ENCODE peak calls at places on chromosome X, in five cellular contexts. B is transverse colon, W is adrenal gland, Y is heart left ventricle, Z is lower leg skin. K is an unnamed sample.

GRCh38 chrX:55787063-55787462 is 69.5 kb downstream of the RRAGB start:
- DNase-seq in B (no peak), W (no peak), Y (no peak), Z (no peak), K (no peak)

GRCh38 chrX:86121916-86122315 is 26.3 kb upstream of the DACH2 start:
- DNase-seq in B (no peak), W (no peak), Y (no peak), Z (no peak), K (no peak)

GRCh38 chrX:83966347-83966746 is 105.4 kb downstream of the CYLC1 start:
- DNase-seq in B (no peak), W (no peak), Y (no peak), Z (no peak), K (no peak)

GRCh38 chrX:38061335-38061734 is 55.0 kb downstream of the SYTL5 start:
- DNase-seq in B (no peak), W (no peak), Y (no peak), Z (no peak), K (no peak)

GRCh38 chrX:50812995-50813842 is 775 bp downstream of the SHROOM4 start:
- DNase-seq in B (peak), W (peak), Y (peak), Z (peak), K (peak)

GRCh38 chrX:146602246-146602645 is 207.3 kb upstream of the CXorf51B start:
- DNase-seq in B (no peak), W (no peak), Y (no peak), Z (no peak), K (no peak)

GRCh38 chrX:129737921-129738320 is 858 bp upstream of the XPNPEP2 start:
- DNase-seq in B (no peak), W (no peak), Y (no peak), Z (no peak), K (no peak)

GRCh38 chrX:43840265-43840664 is 42.0 kb downstream of the MAOB start:
- DNase-seq in B (no peak), W (no peak), Y (no peak), Z (no peak), K (no peak)

GRCh38 chrX:139692908-139693307 is 15.1 kb downstream of the MCF2 start:
- DNase-seq in B (no peak), W (no peak), Y (no peak), Z (no peak), K (no peak)

GRCh38 chrX:10173331-10173900 is 16.6 kb downstream of the CLCN4 start:
- DNase-seq in B (no peak), W (no peak), Y (no peak), Z (peak), K (peak)

GRCh38 chrX:112356031-112356430 is 273.5 kb upstream of the TRPC5 start:
- DNase-seq in B (no peak), W (no peak), Y (no peak), Z (no peak), K (no peak)

GRCh38 chrX:151825927-151826471 is 86.7 kb upstream of the MAGEA4 start:
- DNase-seq in B (no peak), W (no peak), Y (no peak), Z (peak), K (no peak)

GRCh38 chrX:129842510-129843208 is 1.0 kb downstream of the ZDHHC9 start:
- DNase-seq in B (peak), W (peak), Y (no peak), Z (peak), K (no peak)

GRCh38 chrX:37491686-37492085 is 79.8 kb upstream of the LANCL3 start:
- DNase-seq in B (no peak), W (no peak), Y (no peak), Z (no peak), K (no peak)

GRCh38 chrX:40176256-40176978 is 78.7 kb upstream of the BCOR start:
- DNase-seq in B (peak), W (peak), Y (peak), Z (no peak), K (peak)

GRCh38 chrX:74865725-74866124 is 59.5 kb downstream of the NEXMIF start:
- DNase-seq in B (no peak), W (no peak), Y (no peak), Z (no peak), K (no peak)

GRCh38 chrX:3950373-3950772 is 236.9 kb upstream of the PRKX start:
- DNase-seq in B (no peak), W (no peak), Y (no peak), Z (no peak), K (no peak)

GRCh38 chrX:53939127-53939526 is 105.1 kb downstream of the PHF8 start:
- DNase-seq in B (no peak), W (no peak), Y (no peak), Z (no peak), K (no peak)

GRCh38 chrX:47380268-47380667 is 9.9 kb downstream of the ZNF157 start:
- DNase-seq in B (peak), W (no peak), Y (no peak), Z (peak), K (no peak)

GRCh38 chrX:20063716-20064351 is 52.9 kb downstream of the MAP7D2 start:
- DNase-seq in B (no peak), W (no peak), Y (no peak), Z (no peak), K (peak)

GRCh38 chrX:54865208-54865607 is 55.4 kb upstream of the TRO start:
- DNase-seq in B (no peak), W (no peak), Y (no peak), Z (no peak), K (no peak)

GRCh38 chrX:140526138-140526537 is 21.3 kb upstream of the SOX3 start:
- DNase-seq in B (no peak), W (no peak), Y (no peak), Z (no peak), K (no peak)

GRCh38 chrX:152632445-152633097 is 5.1 kb upstream of the GABRQ start:
- DNase-seq in B (peak), W (peak), Y (no peak), Z (peak), K (peak)

GRCh38 chrX:81120936-81121351 is 80.8 kb downstream of the HMGN5 start:
- DNase-seq in B (peak), W (peak), Y (no peak), Z (no peak), K (peak)

GRCh38 chrX:21658152-21658737 is at the start of gene KLHL34:
- DNase-seq in B (peak), W (no peak), Y (peak), Z (no peak), K (no peak)

GRCh38 chrX:153640736-153641574 is 6.0 kb upstream of the DUSP9 start:
- DNase-seq in B (no peak), W (no peak), Y (no peak), Z (no peak), K (no peak)

GRCh38 chrX:131626681-131627296 is 82.9 kb downstream of the OR13H1 start:
- DNase-seq in B (no peak), W (no peak), Y (no peak), Z (no peak), K (peak)

GRCh38 chrX:72131317-72132294 is at the start of gene RTL5:
- DNase-seq in B (peak), W (peak), Y (peak), Z (peak), K (peak)

GRCh38 chrX:25007059-25008053 is 8.4 kb downstream of the ARX start:
- DNase-seq in B (no peak), W (no peak), Y (no peak), Z (no peak), K (no peak)

GRCh38 chrX:132737743-132738142 is 220.7 kb downstream of the HS6ST2 start:
- DNase-seq in B (no peak), W (no peak), Y (peak), Z (no peak), K (no peak)

GRCh38 chrX:148871422-148872152 is 371.2 kb downstream of the AFF2 start:
- DNase-seq in B (no peak), W (no peak), Y (no peak), Z (no peak), K (no peak)

GRCh38 chrX:70455366-70456202 is 10.9 kb downstream of the DLG3 start:
- DNase-seq in B (peak), W (no peak), Y (no peak), Z (no peak), K (no peak)
- TF ChIP-seq POLR2A in B (no peak), W (no peak), Y (no peak), Z (no peak), K (no peak)

DNA sequence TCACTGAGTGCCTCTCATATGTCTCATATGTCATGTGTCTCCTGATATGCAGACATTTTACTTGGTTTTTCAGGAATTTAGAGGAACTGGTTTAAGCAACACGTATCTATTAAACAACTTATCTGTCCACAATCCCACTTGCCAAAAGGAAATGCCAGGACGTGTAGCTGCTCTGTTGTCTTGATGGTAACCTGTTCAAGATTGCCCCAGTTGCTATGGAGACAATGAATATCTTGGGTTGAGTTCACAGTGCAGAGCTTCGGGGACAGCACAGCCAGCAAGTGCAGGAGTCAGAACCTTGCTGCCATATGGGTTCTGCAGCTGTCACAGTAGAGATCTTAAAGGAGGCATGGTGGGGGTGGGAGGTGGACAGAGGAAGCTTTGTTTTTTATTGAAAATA is 28.7 kb upstream of the FAM9B start:
- DNase-seq in B (no peak), W (no peak), Y (no peak), Z (no peak), K (no peak)
- TF ChIP-seq POLR2A in B (no peak), W (no peak), Y (no peak), Z (no peak), K (no peak)

GRCh38 chrX:48539345-48540014 is at the start of gene TBC1D25:
- DNase-seq in B (peak), W (peak), Y (peak), Z (peak), K (peak)
- TF ChIP-seq POLR2A in B (peak), W (peak), Y (no peak), Z (no peak), K (no peak)

GRCh38 chrX:120474085-120474484 is 5.0 kb upstream of the LAMP2 start:
- DNase-seq in B (no peak), W (no peak), Y (no peak), Z (no peak), K (no peak)

GRCh38 chrX:120468479-120468824 is 644 bp downstream of the LAMP2 start:
- DNase-seq in B (no peak), W (no peak), Y (no peak), Z (no peak), K (no peak)

GRCh38 chrX:120464409-120464808 is 4.7 kb downstream of the LAMP2 start:
- DNase-seq in B (no peak), W (no peak), Y (no peak), Z (no peak), K (peak)

GRCh38 chrX:120468071-120468470 is 1.0 kb downstream of the LAMP2 start:
- DNase-seq in B (no peak), W (no peak), Y (no peak), Z (no peak), K (no peak)

DNA sequence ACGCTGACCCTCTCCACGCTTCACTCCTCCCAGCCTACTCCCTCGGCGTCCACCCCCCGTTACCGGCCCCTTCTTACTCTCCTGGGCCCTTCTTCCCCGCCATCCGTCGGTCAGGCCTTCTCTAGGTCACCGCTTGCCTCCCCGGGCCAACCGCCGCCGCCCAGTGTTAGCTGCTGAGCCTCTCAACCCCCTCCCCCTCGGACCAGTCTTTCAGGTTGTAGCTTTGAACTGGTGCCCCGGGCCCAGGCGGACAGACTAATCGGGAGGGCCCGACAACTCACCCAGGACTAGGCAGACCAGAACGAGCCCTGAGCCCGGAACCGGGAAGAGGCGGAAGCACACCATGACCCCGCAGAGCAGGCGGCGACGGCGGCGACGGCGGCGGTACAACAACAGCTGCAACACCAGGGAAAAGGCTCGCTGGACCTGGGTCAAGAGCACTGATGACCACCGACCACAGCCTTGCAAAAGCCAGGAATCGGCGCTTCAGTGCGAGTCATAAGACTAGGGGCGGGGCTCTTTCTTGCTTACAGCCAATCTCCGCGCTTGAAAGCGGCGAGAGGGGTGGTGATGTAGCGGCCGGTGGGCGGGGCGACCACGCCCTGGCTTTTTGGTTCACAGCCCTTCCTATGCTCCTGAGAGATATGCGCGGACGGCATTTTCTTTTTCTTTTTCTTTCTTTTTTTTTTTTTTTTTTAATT is at the start of gene LAMP2:
- DNase-seq in B (peak), W (peak), Y (peak), Z (peak), K (peak)
- TF ChIP-seq POLR2A in B (peak), W (peak), Y (no peak), Z (no peak), K (peak)